ENCODE peak calls at places on chromosome 3, in five cellular contexts. One of them, this sample, is unnamed. For H3K9me3 and H3K4me1, the result is how much of the 10 kb centered on the place peaks cover.

GRCh38 chr3:30495172-30496124 is 111.0 kb upstream of the TGFBR2 start:
- DNase-seq in esophagus squamous epithelium: no peak
- DNase-seq in IMR-90: no peak
- DNase-seq in CD8-positive, alpha-beta memory T cell: no peak
- DNase-seq in aorta: no peak
- DNase-seq in this sample: peak

GRCh38 chr3:136802481-136802996 is 16.4 kb upstream of the SLC35G2 start:
- DNase-seq in esophagus squamous epithelium: no peak
- DNase-seq in IMR-90: peak
- DNase-seq in CD8-positive, alpha-beta memory T cell: no peak
- DNase-seq in aorta: no peak
- DNase-seq in this sample: no peak

GRCh38 chr3:9500108-9501050 is 53.2 kb downstream of the LHFPL4 start:
- DNase-seq in esophagus squamous epithelium: no peak
- DNase-seq in IMR-90: peak
- DNase-seq in CD8-positive, alpha-beta memory T cell: peak
- DNase-seq in aorta: peak
- DNase-seq in this sample: peak

GRCh38 chr3:140014831-140015495 is 80.0 kb downstream of the CLSTN2 start:
- DNase-seq in esophagus squamous epithelium: no peak
- DNase-seq in IMR-90: no peak
- DNase-seq in CD8-positive, alpha-beta memory T cell: no peak
- DNase-seq in aorta: no peak
- DNase-seq in this sample: no peak

GRCh38 chr3:16842710-16843270 is 42.0 kb upstream of the PLCL2 start:
- DNase-seq in esophagus squamous epithelium: no peak
- DNase-seq in IMR-90: no peak
- DNase-seq in CD8-positive, alpha-beta memory T cell: no peak
- DNase-seq in aorta: no peak
- DNase-seq in this sample: no peak

GRCh38 chr3:195085356-195086130 is 185.4 kb downstream of the XXYLT1 start:
- DNase-seq in esophagus squamous epithelium: no peak
- DNase-seq in IMR-90: no peak
- DNase-seq in CD8-positive, alpha-beta memory T cell: peak
- DNase-seq in aorta: peak
- DNase-seq in this sample: no peak

GRCh38 chr3:139353920-139354556 is 10.2 kb downstream of the MRPS22 start:
- DNase-seq in esophagus squamous epithelium: no peak
- DNase-seq in IMR-90: peak
- DNase-seq in CD8-positive, alpha-beta memory T cell: no peak
- DNase-seq in aorta: no peak
- DNase-seq in this sample: no peak

GRCh38 chr3:169112153-169112892 is 551.2 kb downstream of the MECOM start:
- DNase-seq in esophagus squamous epithelium: no peak
- DNase-seq in IMR-90: peak
- DNase-seq in CD8-positive, alpha-beta memory T cell: no peak
- DNase-seq in aorta: no peak
- DNase-seq in this sample: no peak

GRCh38 chr3:120506828-120507774 is 56.3 kb upstream of the FSTL1 start:
- DNase-seq in esophagus squamous epithelium: no peak
- DNase-seq in IMR-90: peak
- DNase-seq in CD8-positive, alpha-beta memory T cell: no peak
- DNase-seq in aorta: no peak
- DNase-seq in this sample: peak

GRCh38 chr3:114104414-114104813 is 47.9 kb downstream of the QTRT2 start:
- DNase-seq in esophagus squamous epithelium: no peak
- DNase-seq in IMR-90: peak
- DNase-seq in CD8-positive, alpha-beta memory T cell: no peak
- DNase-seq in aorta: no peak
- DNase-seq in this sample: no peak

GRCh38 chr3:168575750-168576149 is 480.0 kb upstream of the GOLIM4 start:
- DNase-seq in esophagus squamous epithelium: no peak
- DNase-seq in IMR-90: no peak
- DNase-seq in CD8-positive, alpha-beta memory T cell: no peak
- DNase-seq in aorta: no peak
- DNase-seq in this sample: no peak

GRCh38 chr3:122403489-122403888 is 12.4 kb downstream of the WDR5B start:
- DNase-seq in esophagus squamous epithelium: no peak
- DNase-seq in IMR-90: peak
- DNase-seq in CD8-positive, alpha-beta memory T cell: no peak
- DNase-seq in aorta: no peak
- DNase-seq in this sample: no peak

GRCh38 chr3:179398574-179399249 is 51.2 kb downstream of the MFN1 start:
- DNase-seq in esophagus squamous epithelium: no peak
- DNase-seq in IMR-90: peak
- DNase-seq in CD8-positive, alpha-beta memory T cell: no peak
- DNase-seq in aorta: no peak
- DNase-seq in this sample: no peak

GRCh38 chr3:135966349-135966695 is 794 bp downstream of the PPP2R3A start:
- DNase-seq in esophagus squamous epithelium: no peak
- DNase-seq in IMR-90: no peak
- DNase-seq in CD8-positive, alpha-beta memory T cell: no peak
- DNase-seq in aorta: no peak
- DNase-seq in this sample: no peak

GRCh38 chr3:153210660-153211059 is 48.6 kb downstream of the RAP2B start:
- DNase-seq in esophagus squamous epithelium: no peak
- DNase-seq in IMR-90: no peak
- DNase-seq in CD8-positive, alpha-beta memory T cell: no peak
- DNase-seq in aorta: no peak
- DNase-seq in this sample: no peak

GRCh38 chr3:100256724-100257123 is 4.1 kb upstream of the TBC1D23 start:
- DNase-seq in esophagus squamous epithelium: no peak
- DNase-seq in IMR-90: peak
- DNase-seq in CD8-positive, alpha-beta memory T cell: no peak
- DNase-seq in aorta: no peak
- DNase-seq in this sample: no peak

GRCh38 chr3:33665294-33665693 is 52.8 kb downstream of the CLASP2 start:
- DNase-seq in esophagus squamous epithelium: no peak
- DNase-seq in IMR-90: no peak
- DNase-seq in CD8-positive, alpha-beta memory T cell: no peak
- DNase-seq in aorta: no peak
- DNase-seq in this sample: no peak

GRCh38 chr3:153166206-153166605 is 4.2 kb downstream of the RAP2B start:
- DNase-seq in esophagus squamous epithelium: no peak
- DNase-seq in IMR-90: peak
- DNase-seq in CD8-positive, alpha-beta memory T cell: no peak
- DNase-seq in aorta: no peak
- DNase-seq in this sample: no peak

GRCh38 chr3:117084277-117084676 is 374.7 kb downstream of the TUSC7 start:
- DNase-seq in esophagus squamous epithelium: no peak
- DNase-seq in IMR-90: no peak
- DNase-seq in CD8-positive, alpha-beta memory T cell: no peak
- DNase-seq in aorta: no peak
- DNase-seq in this sample: no peak

GRCh38 chr3:106067711-106068110 is 198.9 kb upstream of the CBLB start:
- DNase-seq in esophagus squamous epithelium: no peak
- DNase-seq in IMR-90: no peak
- DNase-seq in CD8-positive, alpha-beta memory T cell: no peak
- DNase-seq in aorta: no peak
- DNase-seq in this sample: no peak

GRCh38 chr3:182370949-182371348 is 422.4 kb upstream of the ATP11B start:
- DNase-seq in esophagus squamous epithelium: no peak
- DNase-seq in IMR-90: no peak
- DNase-seq in CD8-positive, alpha-beta memory T cell: no peak
- DNase-seq in aorta: no peak
- DNase-seq in this sample: no peak

GRCh38 chr3:149736180-149737100 is 15.8 kb downstream of the COMMD2 start:
- DNase-seq in esophagus squamous epithelium: no peak
- DNase-seq in IMR-90: peak
- DNase-seq in CD8-positive, alpha-beta memory T cell: no peak
- DNase-seq in aorta: no peak
- DNase-seq in this sample: no peak

GRCh38 chr3:9169951-9170850 is 79.2 kb downstream of the SRGAP3 start:
- DNase-seq in esophagus squamous epithelium: no peak
- DNase-seq in IMR-90: no peak
- DNase-seq in CD8-positive, alpha-beta memory T cell: no peak
- DNase-seq in aorta: no peak
- DNase-seq in this sample: no peak

GRCh38 chr3:43810797-43811196 is 120.1 kb downstream of the ABHD5 start:
- DNase-seq in esophagus squamous epithelium: no peak
- DNase-seq in IMR-90: no peak
- DNase-seq in CD8-positive, alpha-beta memory T cell: no peak
- DNase-seq in aorta: no peak
- DNase-seq in this sample: no peak

GRCh38 chr3:105752791-105753415 is 115.9 kb downstream of the CBLB start:
- DNase-seq in esophagus squamous epithelium: no peak
- DNase-seq in IMR-90: no peak
- DNase-seq in CD8-positive, alpha-beta memory T cell: peak
- DNase-seq in aorta: no peak
- DNase-seq in this sample: peak

GRCh38 chr3:189340680-189341460 is 169.1 kb downstream of the TPRG1 start:
- DNase-seq in esophagus squamous epithelium: no peak
- DNase-seq in IMR-90: no peak
- DNase-seq in CD8-positive, alpha-beta memory T cell: no peak
- DNase-seq in aorta: no peak
- DNase-seq in this sample: peak

GRCh38 chr3:104437131-104437750 is 929.5 kb upstream of the ALCAM start:
- DNase-seq in esophagus squamous epithelium: no peak
- DNase-seq in IMR-90: peak
- DNase-seq in CD8-positive, alpha-beta memory T cell: no peak
- DNase-seq in aorta: no peak
- DNase-seq in this sample: no peak

GRCh38 chr3:142886938-142887337 is 1.9 kb downstream of the PCOLCE2 start:
- DNase-seq in esophagus squamous epithelium: no peak
- DNase-seq in IMR-90: peak
- DNase-seq in CD8-positive, alpha-beta memory T cell: no peak
- DNase-seq in aorta: no peak
- DNase-seq in this sample: no peak

GRCh38 chr3:118688396-118688884 is 346.2 kb downstream of the IGSF11 start:
- DNase-seq in esophagus squamous epithelium: no peak
- DNase-seq in IMR-90: no peak
- DNase-seq in CD8-positive, alpha-beta memory T cell: no peak
- DNase-seq in aorta: no peak
- DNase-seq in this sample: no peak

GRCh38 chr3:118682916-118683315 is 351.7 kb downstream of the IGSF11 start:
- DNase-seq in esophagus squamous epithelium: no peak
- DNase-seq in IMR-90: no peak
- DNase-seq in CD8-positive, alpha-beta memory T cell: no peak
- DNase-seq in aorta: no peak
- DNase-seq in this sample: no peak

GRCh38 chr3:118683636-118684035 is 351.0 kb downstream of the IGSF11 start:
- DNase-seq in esophagus squamous epithelium: no peak
- DNase-seq in IMR-90: no peak
- DNase-seq in CD8-positive, alpha-beta memory T cell: no peak
- DNase-seq in aorta: no peak
- DNase-seq in this sample: no peak
- H3K9me3 ChIP-seq in esophagus squamous epithelium: under half
- H3K9me3 ChIP-seq in IMR-90: under half
- H3K9me3 ChIP-seq in CD8-positive, alpha-beta memory T cell: under half
- H3K9me3 ChIP-seq in aorta: under half
- H3K9me3 ChIP-seq in this sample: under half

DNA sequence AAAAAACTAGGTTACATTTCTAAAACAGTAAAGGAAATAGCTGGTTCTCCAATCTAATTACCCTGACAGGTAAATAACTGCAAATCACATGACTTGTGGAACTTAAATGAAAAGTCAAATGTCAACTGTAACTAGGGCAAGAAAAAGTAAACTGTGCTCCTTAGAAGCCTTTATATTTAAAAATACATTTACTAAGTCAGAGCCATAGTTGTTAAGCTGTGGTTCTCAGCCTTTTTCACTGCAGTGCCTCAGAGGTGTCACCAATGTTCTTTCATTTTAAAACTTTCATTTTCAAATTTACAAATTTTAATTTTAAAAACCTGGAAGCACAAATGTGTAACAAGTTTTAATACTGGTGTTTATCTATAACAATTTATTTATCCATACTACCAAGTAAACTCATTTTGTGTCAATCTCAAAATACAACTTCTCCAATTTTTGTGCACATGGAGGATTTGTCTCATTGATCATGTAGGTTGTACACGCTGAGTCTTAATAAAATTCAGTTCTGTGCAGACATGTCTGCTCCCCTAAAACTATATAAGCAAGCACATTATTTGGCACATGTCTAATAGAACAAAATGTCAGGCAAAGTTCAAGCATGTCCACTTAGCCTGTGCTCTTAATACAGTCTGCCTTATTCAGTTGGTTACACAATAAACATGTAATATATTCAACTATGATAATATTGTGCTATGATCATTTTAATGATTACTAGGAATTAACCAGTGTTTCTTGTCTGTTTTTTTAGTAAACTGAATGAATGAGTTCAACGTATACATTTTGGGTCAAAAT is 70.4 kb downstream of the DLG1 start:
- DNase-seq in esophagus squamous epithelium: no peak
- DNase-seq in IMR-90: no peak
- DNase-seq in CD8-positive, alpha-beta memory T cell: no peak
- DNase-seq in aorta: no peak
- DNase-seq in this sample: no peak
- H3K27ac ChIP-seq in esophagus squamous epithelium: no peak
- H3K27ac ChIP-seq in IMR-90: no peak
- H3K27ac ChIP-seq in CD8-positive, alpha-beta memory T cell: no peak
- H3K27ac ChIP-seq in aorta: no peak
- H3K27ac ChIP-seq in this sample: no peak

GRCh38 chr3:5191555-5192304 is 4.2 kb downstream of the EDEM1 start:
- DNase-seq in esophagus squamous epithelium: no peak
- DNase-seq in IMR-90: no peak
- DNase-seq in CD8-positive, alpha-beta memory T cell: no peak
- DNase-seq in aorta: no peak
- DNase-seq in this sample: no peak

GRCh38 chr3:5192568-5193319 is 5.2 kb downstream of the EDEM1 start:
- DNase-seq in esophagus squamous epithelium: no peak
- DNase-seq in IMR-90: no peak
- DNase-seq in CD8-positive, alpha-beta memory T cell: no peak
- DNase-seq in aorta: no peak
- DNase-seq in this sample: no peak

GRCh38 chr3:5194801-5195509 is 7.4 kb downstream of the EDEM1 start:
- DNase-seq in esophagus squamous epithelium: no peak
- DNase-seq in IMR-90: peak
- DNase-seq in CD8-positive, alpha-beta memory T cell: peak
- DNase-seq in aorta: no peak
- DNase-seq in this sample: peak

GRCh38 chr3:5195605-5196004 is 8.1 kb downstream of the EDEM1 start:
- DNase-seq in esophagus squamous epithelium: no peak
- DNase-seq in IMR-90: no peak
- DNase-seq in CD8-positive, alpha-beta memory T cell: no peak
- DNase-seq in aorta: peak
- DNase-seq in this sample: peak

GRCh38 chr3:5194341-5194740 is 6.8 kb downstream of the EDEM1 start:
- DNase-seq in esophagus squamous epithelium: no peak
- DNase-seq in IMR-90: no peak
- DNase-seq in CD8-positive, alpha-beta memory T cell: no peak
- DNase-seq in aorta: no peak
- DNase-seq in this sample: no peak
- H3K4me1 ChIP-seq in esophagus squamous epithelium: under half
- H3K4me1 ChIP-seq in IMR-90: under half
- H3K4me1 ChIP-seq in CD8-positive, alpha-beta memory T cell: half or more
- H3K4me1 ChIP-seq in aorta: under half
- H3K4me1 ChIP-seq in this sample: half or more

DNA sequence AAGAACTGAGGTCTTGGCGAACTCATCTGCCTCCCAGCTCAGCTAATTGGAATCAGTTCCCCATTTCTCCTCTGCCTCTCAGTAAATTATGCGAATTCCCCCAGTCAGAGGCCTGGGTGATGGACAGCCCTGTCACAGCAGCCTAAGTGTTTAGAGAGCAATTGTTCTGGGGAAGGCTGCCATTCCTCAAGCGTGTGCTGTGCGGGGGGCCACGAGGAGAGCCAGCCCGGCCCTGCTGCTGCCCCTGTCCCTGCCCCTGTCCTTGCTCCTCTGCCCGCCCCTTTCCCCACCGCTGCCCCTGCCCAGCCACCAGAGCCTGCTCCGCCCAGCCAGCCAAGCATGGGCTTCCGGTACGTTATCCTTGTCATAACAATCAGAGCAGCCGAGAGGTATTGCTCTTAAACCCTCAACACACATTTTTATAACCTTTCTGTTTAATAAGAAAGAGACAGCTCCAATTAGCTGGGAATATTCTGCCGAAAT is 12.2 kb upstream of the CACNA2D2 start:
- DNase-seq in esophagus squamous epithelium: no peak
- DNase-seq in IMR-90: no peak
- DNase-seq in CD8-positive, alpha-beta memory T cell: no peak
- DNase-seq in aorta: peak
- DNase-seq in this sample: no peak
- H3K9me3 ChIP-seq in esophagus squamous epithelium: under half
- H3K9me3 ChIP-seq in IMR-90: under half
- H3K9me3 ChIP-seq in CD8-positive, alpha-beta memory T cell: under half
- H3K9me3 ChIP-seq in aorta: under half
- H3K9me3 ChIP-seq in this sample: under half

This sample was measured in DND-41.